ENCODE peak calls at places on chromosomes 3 and 15, in six cellular contexts. W is heart right ventricle, K is foreskin fibroblast, J is esophagus muscularis mucosa, L is vagina, G is endothelial cell of umbilical vein. P is an unnamed sample.

GRCh38 chr15:65902373-65902772 is 33.1 kb downstream of the RAB11A start:
- DNase-seq in W (peak; percentile 34), K (peak; percentile 29), J (peak; percentile 89), L (no peak), G (peak; percentile 21), P (no peak)

GRCh38 chr3:123279121-123279520 is 77.4 kb downstream of the SEC22A start:
- DNase-seq in W (peak; percentile 2), K (no peak), J (peak; percentile 77), L (peak; percentile 77), G (no peak), P (no peak)

GRCh38 chr3:11601446-11602241 is 42.1 kb downstream of the VGLL4 start:
- DNase-seq in W (peak; percentile 75), K (peak; percentile 47), J (no peak), L (peak; percentile 86), G (no peak), P (no peak)

GRCh38 chr15:43901485-43901884 is 74.7 kb downstream of the WDR76 start:
- DNase-seq in W (no peak), K (peak; percentile 71), J (no peak), L (no peak), G (no peak), P (no peak)

GRCh38 chr3:66997560-66998074 is 490 bp upstream of the KBTBD8 start:
- DNase-seq in W (peak; percentile 17), K (peak; percentile 79), J (no peak), L (no peak), G (no peak), P (no peak)

GRCh38 chr3:61865466-61865865 is 304.1 kb downstream of the PTPRG start:
- DNase-seq in W (no peak), K (no peak), J (no peak), L (no peak), G (no peak), P (no peak)

GRCh38 chr3:148992027-148992634 is 791 bp downstream of the GYG1 start:
- DNase-seq in W (peak; percentile 51), K (peak; percentile 70), J (no peak), L (no peak), G (peak; percentile 45), P (peak; percentile 10)

GRCh38 chr15:94910166-94910565 is 678.8 kb downstream of the MCTP2 start:
- DNase-seq in W (no peak), K (no peak), J (no peak), L (no peak), G (peak; percentile 51), P (no peak)

GRCh38 chr15:70023064-70023768 is 74.5 kb downstream of the TLE3 start:
- DNase-seq in W (no peak), K (peak; percentile 61), J (no peak), L (no peak), G (peak; percentile 7), P (peak; percentile 92)

GRCh38 chr15:97036301-97036700 is 705.8 kb downstream of the NR2F2 start:
- DNase-seq in W (no peak), K (no peak), J (no peak), L (no peak), G (peak; percentile 49), P (no peak)

GRCh38 chr15:62850791-62851291 is 191.7 kb upstream of the TPM1 start:
- DNase-seq in W (no peak), K (peak; percentile 57), J (peak; percentile 66), L (no peak), G (peak; percentile 37), P (peak; percentile 46)

GRCh38 chr3:14905055-14905657 is 42.2 kb upstream of the NR2C2 start:
- DNase-seq in W (no peak), K (no peak), J (no peak), L (no peak), G (no peak), P (no peak)

GRCh38 chr3:182136008-182136910 is 424.5 kb downstream of the SOX2 start:
- DNase-seq in W (no peak), K (no peak), J (no peak), L (no peak), G (no peak), P (no peak)

GRCh38 chr3:174862101-174862500 is 3.0 kb downstream of the NAALADL2 start:
- DNase-seq in W (no peak), K (no peak), J (no peak), L (no peak), G (peak; percentile 13), P (no peak)

GRCh38 chr3:104878395-104878794 is 488.3 kb upstream of the ALCAM start:
- DNase-seq in W (no peak), K (peak; percentile 21), J (no peak), L (no peak), G (peak; percentile 10), P (no peak)

GRCh38 chr15:28917791-28918140 is 32.0 kb downstream of the APBA2 start:
- DNase-seq in W (no peak), K (no peak), J (no peak), L (no peak), G (no peak), P (no peak)

GRCh38 chr3:28835751-28836150 is 445.1 kb upstream of the RBMS3 start:
- DNase-seq in W (no peak), K (peak; percentile 28), J (no peak), L (no peak), G (no peak), P (no peak)

GRCh38 chr3:43515208-43515917 is 106.4 kb downstream of the ANO10 start:
- DNase-seq in W (no peak), K (no peak), J (no peak), L (no peak), G (no peak), P (no peak)

GRCh38 chr3:16124636-16125035 is 49.8 kb upstream of the GALNT15 start:
- DNase-seq in W (no peak), K (peak; percentile 96), J (no peak), L (no peak), G (no peak), P (peak; percentile 98)

GRCh38 chr15:82159922-82160321 is 102.6 kb downstream of the EFL1 start:
- DNase-seq in W (no peak), K (peak; percentile 99), J (no peak), L (no peak), G (peak; percentile 39), P (peak; percentile 100)

GRCh38 chr15:25789206-25789605 is 73.9 kb downstream of the ATP10A start:
- DNase-seq in W (peak; percentile 26), K (peak; percentile 33), J (no peak), L (no peak), G (no peak), P (no peak)

GRCh38 chr15:54273928-54274327 is 295.7 kb downstream of the UNC13C start:
- DNase-seq in W (no peak), K (no peak), J (no peak), L (no peak), G (no peak), P (no peak)

GRCh38 chr3:57393957-57394356 is 101.5 kb upstream of the ASB14 start:
- DNase-seq in W (no peak), K (no peak), J (no peak), L (no peak), G (no peak), P (no peak)

GRCh38 chr15:80660114-80660513 is 35.0 kb upstream of the ABHD17C start:
- DNase-seq in W (no peak), K (peak; percentile 63), J (no peak), L (no peak), G (peak; percentile 24), P (peak; percentile 11)

GRCh38 chr3:31704651-31705179 is 172.0 kb downstream of the STT3B start:
- DNase-seq in W (no peak), K (peak; percentile 89), J (no peak), L (no peak), G (peak; percentile 80), P (peak; percentile 43)

GRCh38 chr3:155753038-155753647 is 8.3 kb upstream of the PLCH1 start:
- DNase-seq in W (no peak), K (peak; percentile 34), J (no peak), L (no peak), G (peak; percentile 50), P (peak; percentile 39)

GRCh38 chr3:58668247-58668646 is 1.7 kb upstream of the FAM3D start:
- DNase-seq in W (no peak), K (no peak), J (no peak), L (no peak), G (no peak), P (no peak)

GRCh38 chr15:86555114-86555513 is 475.4 kb downstream of the AGBL1 start:
- DNase-seq in W (no peak), K (no peak), J (no peak), L (no peak), G (no peak), P (no peak)

GRCh38 chr15:74780983-74781672 is 752 bp upstream of the CSK start:
- DNase-seq in W (no peak), K (peak; percentile 72), J (no peak), L (no peak), G (no peak), P (peak; percentile 27)

GRCh38 chr3:126550488-126551051 is 8.2 kb downstream of the C3orf22 start:
- DNase-seq in W (no peak), K (no peak), J (no peak), L (peak; percentile 71), G (no peak), P (no peak)

GRCh38 chr3:17551333-17551732 is 191.1 kb downstream of the TBC1D5 start:
- DNase-seq in W (no peak), K (peak; percentile 16), J (no peak), L (no peak), G (no peak), P (no peak)

GRCh38 chr15:40747685-40748631 is 7.1 kb downstream of the RMDN3 start:
- DNase-seq in W (no peak), K (no peak), J (no peak), L (no peak), G (no peak), P (no peak)

GRCh38 chr15:91589360-91589759 is 264.1 kb upstream of the SLCO3A1 start:
- DNase-seq in W (no peak), K (no peak), J (no peak), L (no peak), G (no peak), P (no peak)
- TF ChIP-seq CTCF in W (no peak), K (no peak), J (no peak), L (no peak), G (no peak), P (no peak)

DNA sequence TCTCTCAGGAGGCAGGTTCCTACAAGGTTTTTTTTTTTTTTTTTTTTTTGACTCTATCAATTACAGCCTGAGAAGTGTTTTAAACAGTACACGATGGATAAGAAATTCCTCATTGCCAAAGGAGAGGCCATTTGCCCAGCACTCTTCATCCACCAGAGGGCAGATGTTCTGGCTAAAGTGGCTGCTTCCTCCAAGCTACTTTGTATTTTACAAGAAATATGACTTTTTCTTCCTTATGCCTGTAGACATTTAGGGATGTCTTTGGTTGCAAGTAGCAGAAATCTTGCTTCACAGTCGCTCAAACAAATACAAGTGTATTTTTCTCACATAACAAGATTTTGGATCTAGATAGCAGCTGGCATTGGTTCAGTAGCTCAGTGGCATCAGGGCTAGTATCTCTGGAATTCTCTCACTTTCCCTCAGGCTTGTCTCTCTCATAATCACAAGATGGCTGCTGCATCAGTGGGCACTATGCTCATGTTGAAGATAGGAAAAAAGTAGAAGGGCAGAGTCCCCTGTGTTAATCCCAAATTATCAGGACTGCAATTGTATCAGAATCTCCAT is 139.1 kb upstream of the COL8A1 start:
- DNase-seq in W (peak; percentile 44), K (peak; percentile 83), J (no peak), L (no peak), G (peak; percentile 80), P (peak; percentile 62)
- TF ChIP-seq CTCF in W (peak; percentile 80), K (peak; percentile 79), J (peak; percentile 63), L (no peak), G (peak; percentile 76), P (peak; percentile 90)

GRCh38 chr3:160134454-160134853 is 90.8 kb upstream of the C3orf80 start:
- DNase-seq in W (no peak), K (no peak), J (no peak), L (no peak), G (no peak), P (no peak)
- TF ChIP-seq CTCF in W (no peak), K (no peak), J (no peak), L (no peak), G (no peak), P (no peak)

GRCh38 chr3:122100591-122101491 is 45.7 kb downstream of the CD86 start:
- DNase-seq in W (no peak), K (no peak), J (peak; percentile 57), L (no peak), G (no peak), P (no peak)
- TF ChIP-seq CTCF in W (no peak), K (no peak), J (no peak), L (no peak), G (no peak), P (no peak)